ENCODE peak calls at places on chromosomes 7 and 10, in six cellular contexts. One of them, this sample, is unnamed.

GRCh38 chr7:139720705-139721231 is 57.0 kb downstream of the HIPK2 start:
- DNase-seq in activated CD4-positive, alpha-beta memory T cell treated with anti-CD3 and anti-CD28 coated beads, Interleukin-2, amount 10 ng/mL, durations not matched to agents 7 days and 5 days: peak; percentile 22
- DNase-seq in A673: peak; percentile 12
- DNase-seq in MV-4-11: no peak
- DNase-seq in GM19239: no peak
- DNase-seq in GM04503: no peak
- DNase-seq in this sample: peak; percentile 55

GRCh38 chr10:111391146-111391545 is 314.3 kb downstream of the ADRA2A start:
- DNase-seq in A673: no peak
- DNase-seq in activated CD4-positive, alpha-beta memory T cell treated with anti-CD3 and anti-CD28 coated beads, Interleukin-2, amount 10 ng/mL, durations not matched to agents 7 days and 5 days: no peak
- DNase-seq in GM19239: no peak
- DNase-seq in GM04503: peak; percentile 48
- DNase-seq in MV-4-11: no peak
- DNase-seq in this sample: no peak

GRCh38 chr7:80277434-80278427 is 143.1 kb downstream of the GNAI1 start:
- DNase-seq in GM19239: no peak
- DNase-seq in A673: peak; percentile 92
- DNase-seq in activated CD4-positive, alpha-beta memory T cell treated with anti-CD3 and anti-CD28 coated beads, Interleukin-2, amount 10 ng/mL, durations not matched to agents 7 days and 5 days: no peak
- DNase-seq in GM04503: peak; percentile 38
- DNase-seq in MV-4-11: no peak
- DNase-seq in this sample: no peak

GRCh38 chr7:35613150-35613549 is 81.8 kb downstream of the HERPUD2 start:
- DNase-seq in GM19239: no peak
- DNase-seq in GM04503: no peak
- DNase-seq in activated CD4-positive, alpha-beta memory T cell treated with anti-CD3 and anti-CD28 coated beads, Interleukin-2, amount 10 ng/mL, durations not matched to agents 7 days and 5 days: no peak
- DNase-seq in MV-4-11: no peak
- DNase-seq in A673: no peak
- DNase-seq in this sample: no peak

GRCh38 chr7:95608344-95609173 is 12.2 kb upstream of the PDK4 start:
- DNase-seq in GM19239: peak; percentile 37
- DNase-seq in activated CD4-positive, alpha-beta memory T cell treated with anti-CD3 and anti-CD28 coated beads, Interleukin-2, amount 10 ng/mL, durations not matched to agents 7 days and 5 days: no peak
- DNase-seq in GM04503: peak; percentile 99
- DNase-seq in MV-4-11: peak; percentile 96
- DNase-seq in A673: no peak
- DNase-seq in this sample: peak; percentile 68

GRCh38 chr7:137381045-137381444 is 37.5 kb upstream of the PTN start:
- DNase-seq in GM04503: no peak
- DNase-seq in GM19239: no peak
- DNase-seq in A673: no peak
- DNase-seq in MV-4-11: no peak
- DNase-seq in activated CD4-positive, alpha-beta memory T cell treated with anti-CD3 and anti-CD28 coated beads, Interleukin-2, amount 10 ng/mL, durations not matched to agents 7 days and 5 days: no peak
- DNase-seq in this sample: no peak

GRCh38 chr7:113071465-113071864 is 15.2 kb downstream of the GPR85 start:
- DNase-seq in MV-4-11: peak; percentile 92
- DNase-seq in A673: no peak
- DNase-seq in GM19239: no peak
- DNase-seq in activated CD4-positive, alpha-beta memory T cell treated with anti-CD3 and anti-CD28 coated beads, Interleukin-2, amount 10 ng/mL, durations not matched to agents 7 days and 5 days: no peak
- DNase-seq in GM04503: no peak
- DNase-seq in this sample: no peak

GRCh38 chr10:52561322-52561721 is 211.3 kb downstream of the MBL2 start:
- DNase-seq in GM19239: no peak
- DNase-seq in MV-4-11: no peak
- DNase-seq in GM04503: no peak
- DNase-seq in A673: no peak
- DNase-seq in activated CD4-positive, alpha-beta memory T cell treated with anti-CD3 and anti-CD28 coated beads, Interleukin-2, amount 10 ng/mL, durations not matched to agents 7 days and 5 days: no peak
- DNase-seq in this sample: no peak

GRCh38 chr10:78415111-78415510 is 381.4 kb downstream of the RPS24 start:
- DNase-seq in activated CD4-positive, alpha-beta memory T cell treated with anti-CD3 and anti-CD28 coated beads, Interleukin-2, amount 10 ng/mL, durations not matched to agents 7 days and 5 days: no peak
- DNase-seq in GM04503: no peak
- DNase-seq in MV-4-11: no peak
- DNase-seq in A673: no peak
- DNase-seq in GM19239: no peak
- DNase-seq in this sample: no peak

This sample was measured in GM13976.